ENCODE peak calls at places on chromosomes 3 and 15, in eight cellular contexts. Z, I, F, S, X, Q, C and A are unnamed samples.

GRCh38 chr15:63491116-63491817 is 13.1 kb upstream of the USP3 start:
- DNase-seq in Z (no peak), I (no peak), F (no peak), S (no peak), X (no peak), Q (no peak), C (no peak), A (no peak)

GRCh38 chr3:97269202-97269601 is 454.8 kb downstream of the EPHA6 start:
- DNase-seq in Z (no peak), I (no peak), F (no peak), S (no peak), X (no peak), Q (no peak), C (no peak), A (no peak)

GRCh38 chr3:185069583-185070030 is 83.3 kb downstream of the C3orf70 start:
- DNase-seq in Z (no peak), I (no peak), F (no peak), S (no peak), X (no peak), Q (no peak), C (no peak), A (no peak)

GRCh38 chr3:81425198-81425868 is 336.1 kb downstream of the GBE1 start:
- DNase-seq in Z (no peak), I (peak), F (no peak), S (no peak), X (no peak), Q (no peak), C (no peak), A (no peak)

GRCh38 chr3:53715815-53716483 is 130.3 kb downstream of the CHDH start:
- DNase-seq in Z (no peak), I (no peak), F (no peak), S (no peak), X (no peak), Q (no peak), C (no peak), A (no peak)

GRCh38 chr3:197023241-197023997 is 6.2 kb downstream of the MELTF start:
- DNase-seq in Z (no peak), I (no peak), F (no peak), S (no peak), X (no peak), Q (no peak), C (no peak), A (no peak)

GRCh38 chr3:123334056-123334455 is 114.8 kb downstream of the ADCY5 start:
- DNase-seq in Z (no peak), I (no peak), F (no peak), S (no peak), X (no peak), Q (no peak), C (no peak), A (no peak)

GRCh38 chr3:34856577-34856976 is 782.7 kb upstream of the ARPP21 start:
- DNase-seq in Z (no peak), I (no peak), F (no peak), S (no peak), X (no peak), Q (no peak), C (peak), A (no peak)

GRCh38 chr3:28903171-28903601 is 377.7 kb upstream of the RBMS3 start:
- DNase-seq in Z (no peak), I (no peak), F (no peak), S (no peak), X (no peak), Q (no peak), C (no peak), A (no peak)

GRCh38 chr3:193132923-193133463 is 108.0 kb upstream of the PLAAT1 start:
- DNase-seq in Z (no peak), I (no peak), F (no peak), S (no peak), X (no peak), Q (no peak), C (no peak), A (no peak)